ENCODE peak calls at places on chromosomes 5 and 9, in ten cellular contexts. One of them, this sample, is unnamed.

GRCh38 chr9:129143031-129143441 is 31.8 kb downstream of the PTPA start:
- DNase-seq in non-pigmented ciliary epithelial cell: no peak
- DNase-seq in activated CD4-positive, alpha-beta memory T cell treated with anti-CD3 and anti-CD28 coated beads, Interleukin-2, amount 10 ng/mL, durations not matched to agents 7 days and 5 days: peak
- DNase-seq in Right ventricle myocardium superior: peak
- DNase-seq in mucosa of descending colon: peak
- DNase-seq in BJ: peak
- DNase-seq in caudate nucleus: peak
- DNase-seq in heart left ventricle: peak
- DNase-seq in stimulated activated CD4-positive, alpha-beta T cell treated with anti-CD3 and anti-CD28 coated beads, Interleukin-15, amount 100 ng/mL, for 24 hours: peak
- DNase-seq in AG04449: peak
- DNase-seq in this sample: peak

GRCh38 chr9:130608554-130609122 is 29.3 kb downstream of the FUBP3 start:
- DNase-seq in caudate nucleus: no peak
- DNase-seq in heart left ventricle: no peak
- DNase-seq in non-pigmented ciliary epithelial cell: no peak
- DNase-seq in AG04449: no peak
- DNase-seq in BJ: no peak
- DNase-seq in Right ventricle myocardium superior: no peak
- DNase-seq in stimulated activated CD4-positive, alpha-beta T cell treated with anti-CD3 and anti-CD28 coated beads, Interleukin-15, amount 100 ng/mL, for 24 hours: no peak
- DNase-seq in activated CD4-positive, alpha-beta memory T cell treated with anti-CD3 and anti-CD28 coated beads, Interleukin-2, amount 10 ng/mL, durations not matched to agents 7 days and 5 days: no peak
- DNase-seq in mucosa of descending colon: no peak
- DNase-seq in this sample: no peak

GRCh38 chr5:115418788-115419187 is 122.3 kb upstream of the CCDC112 start:
- DNase-seq in caudate nucleus: no peak
- DNase-seq in mucosa of descending colon: no peak
- DNase-seq in activated CD4-positive, alpha-beta memory T cell treated with anti-CD3 and anti-CD28 coated beads, Interleukin-2, amount 10 ng/mL, durations not matched to agents 7 days and 5 days: no peak
- DNase-seq in AG04449: no peak
- DNase-seq in stimulated activated CD4-positive, alpha-beta T cell treated with anti-CD3 and anti-CD28 coated beads, Interleukin-15, amount 100 ng/mL, for 24 hours: no peak
- DNase-seq in non-pigmented ciliary epithelial cell: no peak
- DNase-seq in heart left ventricle: no peak
- DNase-seq in BJ: no peak
- DNase-seq in Right ventricle myocardium superior: no peak
- DNase-seq in this sample: no peak

GRCh38 chr9:114047717-114048116 is 30.4 kb downstream of the AMBP start:
- DNase-seq in caudate nucleus: no peak
- DNase-seq in AG04449: no peak
- DNase-seq in stimulated activated CD4-positive, alpha-beta T cell treated with anti-CD3 and anti-CD28 coated beads, Interleukin-15, amount 100 ng/mL, for 24 hours: no peak
- DNase-seq in Right ventricle myocardium superior: no peak
- DNase-seq in heart left ventricle: no peak
- DNase-seq in non-pigmented ciliary epithelial cell: no peak
- DNase-seq in mucosa of descending colon: no peak
- DNase-seq in activated CD4-positive, alpha-beta memory T cell treated with anti-CD3 and anti-CD28 coated beads, Interleukin-2, amount 10 ng/mL, durations not matched to agents 7 days and 5 days: no peak
- DNase-seq in BJ: no peak
- DNase-seq in this sample: no peak

GRCh38 chr5:78644741-78645300 is 3.8 kb downstream of the LHFPL2 start:
- DNase-seq in BJ: no peak
- DNase-seq in activated CD4-positive, alpha-beta memory T cell treated with anti-CD3 and anti-CD28 coated beads, Interleukin-2, amount 10 ng/mL, durations not matched to agents 7 days and 5 days: no peak
- DNase-seq in heart left ventricle: no peak
- DNase-seq in stimulated activated CD4-positive, alpha-beta T cell treated with anti-CD3 and anti-CD28 coated beads, Interleukin-15, amount 100 ng/mL, for 24 hours: no peak
- DNase-seq in caudate nucleus: no peak
- DNase-seq in Right ventricle myocardium superior: no peak
- DNase-seq in non-pigmented ciliary epithelial cell: no peak
- DNase-seq in AG04449: no peak
- DNase-seq in mucosa of descending colon: no peak
- DNase-seq in this sample: no peak

GRCh38 chr5:161778796-161779195 is 69.1 kb upstream of the GABRA1 start:
- DNase-seq in heart left ventricle: no peak
- DNase-seq in non-pigmented ciliary epithelial cell: no peak
- DNase-seq in mucosa of descending colon: no peak
- DNase-seq in stimulated activated CD4-positive, alpha-beta T cell treated with anti-CD3 and anti-CD28 coated beads, Interleukin-15, amount 100 ng/mL, for 24 hours: no peak
- DNase-seq in AG04449: no peak
- DNase-seq in activated CD4-positive, alpha-beta memory T cell treated with anti-CD3 and anti-CD28 coated beads, Interleukin-2, amount 10 ng/mL, durations not matched to agents 7 days and 5 days: no peak
- DNase-seq in Right ventricle myocardium superior: no peak
- DNase-seq in caudate nucleus: no peak
- DNase-seq in BJ: no peak
- DNase-seq in this sample: no peak

GRCh38 chr9:136644343-136644592 is 18.4 kb upstream of the EGFL7 start:
- DNase-seq in AG04449: no peak
- DNase-seq in heart left ventricle: peak
- DNase-seq in stimulated activated CD4-positive, alpha-beta T cell treated with anti-CD3 and anti-CD28 coated beads, Interleukin-15, amount 100 ng/mL, for 24 hours: no peak
- DNase-seq in mucosa of descending colon: peak
- DNase-seq in BJ: no peak
- DNase-seq in Right ventricle myocardium superior: no peak
- DNase-seq in activated CD4-positive, alpha-beta memory T cell treated with anti-CD3 and anti-CD28 coated beads, Interleukin-2, amount 10 ng/mL, durations not matched to agents 7 days and 5 days: no peak
- DNase-seq in non-pigmented ciliary epithelial cell: no peak
- DNase-seq in caudate nucleus: no peak
- DNase-seq in this sample: no peak

GRCh38 chr9:124861342-124862229 is at the start of the genes ARPC5L and RPL35:
- DNase-seq in stimulated activated CD4-positive, alpha-beta T cell treated with anti-CD3 and anti-CD28 coated beads, Interleukin-15, amount 100 ng/mL, for 24 hours: peak
- DNase-seq in mucosa of descending colon: peak
- DNase-seq in activated CD4-positive, alpha-beta memory T cell treated with anti-CD3 and anti-CD28 coated beads, Interleukin-2, amount 10 ng/mL, durations not matched to agents 7 days and 5 days: peak
- DNase-seq in heart left ventricle: peak
- DNase-seq in AG04449: no peak
- DNase-seq in BJ: peak
- DNase-seq in caudate nucleus: peak
- DNase-seq in non-pigmented ciliary epithelial cell: no peak
- DNase-seq in Right ventricle myocardium superior: peak
- DNase-seq in this sample: peak

GRCh38 chr5:148998174-148998797 is 64.6 kb downstream of the SH3TC2 start:
- DNase-seq in Right ventricle myocardium superior: no peak
- DNase-seq in BJ: no peak
- DNase-seq in heart left ventricle: no peak
- DNase-seq in stimulated activated CD4-positive, alpha-beta T cell treated with anti-CD3 and anti-CD28 coated beads, Interleukin-15, amount 100 ng/mL, for 24 hours: peak
- DNase-seq in activated CD4-positive, alpha-beta memory T cell treated with anti-CD3 and anti-CD28 coated beads, Interleukin-2, amount 10 ng/mL, durations not matched to agents 7 days and 5 days: peak
- DNase-seq in non-pigmented ciliary epithelial cell: no peak
- DNase-seq in caudate nucleus: peak
- DNase-seq in mucosa of descending colon: no peak
- DNase-seq in AG04449: no peak
- DNase-seq in this sample: no peak

GRCh38 chr9:16119861-16120641 is 567.2 kb downstream of the CCDC171 start:
- DNase-seq in heart left ventricle: no peak
- DNase-seq in activated CD4-positive, alpha-beta memory T cell treated with anti-CD3 and anti-CD28 coated beads, Interleukin-2, amount 10 ng/mL, durations not matched to agents 7 days and 5 days: no peak
- DNase-seq in Right ventricle myocardium superior: no peak
- DNase-seq in caudate nucleus: no peak
- DNase-seq in non-pigmented ciliary epithelial cell: no peak
- DNase-seq in AG04449: peak
- DNase-seq in stimulated activated CD4-positive, alpha-beta T cell treated with anti-CD3 and anti-CD28 coated beads, Interleukin-15, amount 100 ng/mL, for 24 hours: no peak
- DNase-seq in BJ: no peak
- DNase-seq in mucosa of descending colon: no peak
- DNase-seq in this sample: no peak

GRCh38 chr5:174409971-174410370 is 314.4 kb upstream of the MSX2 start:
- DNase-seq in non-pigmented ciliary epithelial cell: no peak
- DNase-seq in caudate nucleus: no peak
- DNase-seq in activated CD4-positive, alpha-beta memory T cell treated with anti-CD3 and anti-CD28 coated beads, Interleukin-2, amount 10 ng/mL, durations not matched to agents 7 days and 5 days: no peak
- DNase-seq in BJ: no peak
- DNase-seq in mucosa of descending colon: no peak
- DNase-seq in heart left ventricle: no peak
- DNase-seq in Right ventricle myocardium superior: no peak
- DNase-seq in stimulated activated CD4-positive, alpha-beta T cell treated with anti-CD3 and anti-CD28 coated beads, Interleukin-15, amount 100 ng/mL, for 24 hours: no peak
- DNase-seq in AG04449: no peak
- DNase-seq in this sample: no peak

GRCh38 chr5:24644757-24645156 is at the start of gene CDH10:
- DNase-seq in heart left ventricle: no peak
- DNase-seq in AG04449: no peak
- DNase-seq in non-pigmented ciliary epithelial cell: no peak
- DNase-seq in mucosa of descending colon: no peak
- DNase-seq in stimulated activated CD4-positive, alpha-beta T cell treated with anti-CD3 and anti-CD28 coated beads, Interleukin-15, amount 100 ng/mL, for 24 hours: no peak
- DNase-seq in caudate nucleus: peak
- DNase-seq in Right ventricle myocardium superior: no peak
- DNase-seq in BJ: no peak
- DNase-seq in activated CD4-positive, alpha-beta memory T cell treated with anti-CD3 and anti-CD28 coated beads, Interleukin-2, amount 10 ng/mL, durations not matched to agents 7 days and 5 days: no peak
- DNase-seq in this sample: no peak

GRCh38 chr5:144453753-144454152 is 283.1 kb downstream of the KCTD16 start:
- DNase-seq in BJ: no peak
- DNase-seq in non-pigmented ciliary epithelial cell: no peak
- DNase-seq in caudate nucleus: no peak
- DNase-seq in stimulated activated CD4-positive, alpha-beta T cell treated with anti-CD3 and anti-CD28 coated beads, Interleukin-15, amount 100 ng/mL, for 24 hours: no peak
- DNase-seq in AG04449: no peak
- DNase-seq in Right ventricle myocardium superior: no peak
- DNase-seq in heart left ventricle: no peak
- DNase-seq in mucosa of descending colon: no peak
- DNase-seq in activated CD4-positive, alpha-beta memory T cell treated with anti-CD3 and anti-CD28 coated beads, Interleukin-2, amount 10 ng/mL, durations not matched to agents 7 days and 5 days: no peak
- DNase-seq in this sample: no peak

GRCh38 chr5:131952286-131952857 is 6.9 kb upstream of the MEIKIN start:
- DNase-seq in stimulated activated CD4-positive, alpha-beta T cell treated with anti-CD3 and anti-CD28 coated beads, Interleukin-15, amount 100 ng/mL, for 24 hours: no peak
- DNase-seq in mucosa of descending colon: no peak
- DNase-seq in AG04449: no peak
- DNase-seq in caudate nucleus: no peak
- DNase-seq in heart left ventricle: no peak
- DNase-seq in non-pigmented ciliary epithelial cell: no peak
- DNase-seq in activated CD4-positive, alpha-beta memory T cell treated with anti-CD3 and anti-CD28 coated beads, Interleukin-2, amount 10 ng/mL, durations not matched to agents 7 days and 5 days: no peak
- DNase-seq in BJ: no peak
- DNase-seq in Right ventricle myocardium superior: no peak
- DNase-seq in this sample: no peak

GRCh38 chr9:27514551-27514950 is 9.5 kb upstream of the IFNK start:
- DNase-seq in non-pigmented ciliary epithelial cell: no peak
- DNase-seq in activated CD4-positive, alpha-beta memory T cell treated with anti-CD3 and anti-CD28 coated beads, Interleukin-2, amount 10 ng/mL, durations not matched to agents 7 days and 5 days: no peak
- DNase-seq in AG04449: no peak
- DNase-seq in Right ventricle myocardium superior: peak
- DNase-seq in stimulated activated CD4-positive, alpha-beta T cell treated with anti-CD3 and anti-CD28 coated beads, Interleukin-15, amount 100 ng/mL, for 24 hours: no peak
- DNase-seq in caudate nucleus: no peak
- DNase-seq in heart left ventricle: peak
- DNase-seq in mucosa of descending colon: no peak
- DNase-seq in BJ: no peak
- DNase-seq in this sample: no peak

GRCh38 chr9:25917593-25918426 is 239.6 kb upstream of the TUSC1 start:
- DNase-seq in activated CD4-positive, alpha-beta memory T cell treated with anti-CD3 and anti-CD28 coated beads, Interleukin-2, amount 10 ng/mL, durations not matched to agents 7 days and 5 days: no peak
- DNase-seq in non-pigmented ciliary epithelial cell: no peak
- DNase-seq in heart left ventricle: no peak
- DNase-seq in AG04449: no peak
- DNase-seq in BJ: no peak
- DNase-seq in mucosa of descending colon: no peak
- DNase-seq in Right ventricle myocardium superior: no peak
- DNase-seq in caudate nucleus: no peak
- DNase-seq in stimulated activated CD4-positive, alpha-beta T cell treated with anti-CD3 and anti-CD28 coated beads, Interleukin-15, amount 100 ng/mL, for 24 hours: no peak
- DNase-seq in this sample: no peak

GRCh38 chr9:125106285-125106893 is 36.9 kb downstream of the SCAI start:
- DNase-seq in activated CD4-positive, alpha-beta memory T cell treated with anti-CD3 and anti-CD28 coated beads, Interleukin-2, amount 10 ng/mL, durations not matched to agents 7 days and 5 days: no peak
- DNase-seq in Right ventricle myocardium superior: no peak
- DNase-seq in caudate nucleus: no peak
- DNase-seq in non-pigmented ciliary epithelial cell: no peak
- DNase-seq in BJ: peak
- DNase-seq in stimulated activated CD4-positive, alpha-beta T cell treated with anti-CD3 and anti-CD28 coated beads, Interleukin-15, amount 100 ng/mL, for 24 hours: no peak
- DNase-seq in AG04449: peak
- DNase-seq in mucosa of descending colon: no peak
- DNase-seq in heart left ventricle: no peak
- DNase-seq in this sample: no peak

GRCh38 chr5:77066823-77067442 is 20.2 kb downstream of the ZBED3 start:
- DNase-seq in activated CD4-positive, alpha-beta memory T cell treated with anti-CD3 and anti-CD28 coated beads, Interleukin-2, amount 10 ng/mL, durations not matched to agents 7 days and 5 days: no peak
- DNase-seq in BJ: no peak
- DNase-seq in mucosa of descending colon: no peak
- DNase-seq in AG04449: no peak
- DNase-seq in Right ventricle myocardium superior: no peak
- DNase-seq in non-pigmented ciliary epithelial cell: no peak
- DNase-seq in caudate nucleus: no peak
- DNase-seq in heart left ventricle: no peak
- DNase-seq in stimulated activated CD4-positive, alpha-beta T cell treated with anti-CD3 and anti-CD28 coated beads, Interleukin-15, amount 100 ng/mL, for 24 hours: no peak
- DNase-seq in this sample: no peak

GRCh38 chr9:2677927-2678889 is 39.1 kb upstream of the KCNV2 start:
- DNase-seq in Right ventricle myocardium superior: no peak
- DNase-seq in activated CD4-positive, alpha-beta memory T cell treated with anti-CD3 and anti-CD28 coated beads, Interleukin-2, amount 10 ng/mL, durations not matched to agents 7 days and 5 days: no peak
- DNase-seq in caudate nucleus: no peak
- DNase-seq in heart left ventricle: no peak
- DNase-seq in mucosa of descending colon: no peak
- DNase-seq in stimulated activated CD4-positive, alpha-beta T cell treated with anti-CD3 and anti-CD28 coated beads, Interleukin-15, amount 100 ng/mL, for 24 hours: no peak
- DNase-seq in AG04449: no peak
- DNase-seq in BJ: no peak
- DNase-seq in non-pigmented ciliary epithelial cell: no peak
- DNase-seq in this sample: no peak

GRCh38 chr5:123651234-123651633 is 139.3 kb downstream of the CSNK1G3 start:
- DNase-seq in mucosa of descending colon: no peak
- DNase-seq in non-pigmented ciliary epithelial cell: no peak
- DNase-seq in stimulated activated CD4-positive, alpha-beta T cell treated with anti-CD3 and anti-CD28 coated beads, Interleukin-15, amount 100 ng/mL, for 24 hours: no peak
- DNase-seq in caudate nucleus: no peak
- DNase-seq in AG04449: no peak
- DNase-seq in BJ: no peak
- DNase-seq in heart left ventricle: no peak
- DNase-seq in activated CD4-positive, alpha-beta memory T cell treated with anti-CD3 and anti-CD28 coated beads, Interleukin-2, amount 10 ng/mL, durations not matched to agents 7 days and 5 days: no peak
- DNase-seq in Right ventricle myocardium superior: no peak
- DNase-seq in this sample: no peak

GRCh38 chr5:138470322-138471285 is 5.3 kb downstream of the EGR1 start:
- DNase-seq in Right ventricle myocardium superior: no peak
- DNase-seq in non-pigmented ciliary epithelial cell: no peak
- DNase-seq in heart left ventricle: no peak
- DNase-seq in mucosa of descending colon: no peak
- DNase-seq in BJ: no peak
- DNase-seq in caudate nucleus: no peak
- DNase-seq in AG04449: no peak
- DNase-seq in activated CD4-positive, alpha-beta memory T cell treated with anti-CD3 and anti-CD28 coated beads, Interleukin-2, amount 10 ng/mL, durations not matched to agents 7 days and 5 days: no peak
- DNase-seq in stimulated activated CD4-positive, alpha-beta T cell treated with anti-CD3 and anti-CD28 coated beads, Interleukin-15, amount 100 ng/mL, for 24 hours: no peak
- DNase-seq in this sample: no peak

GRCh38 chr9:124216474-124217176 is 41.1 kb upstream of the NEK6 start:
- DNase-seq in caudate nucleus: no peak
- DNase-seq in BJ: no peak
- DNase-seq in Right ventricle myocardium superior: peak
- DNase-seq in heart left ventricle: no peak
- DNase-seq in stimulated activated CD4-positive, alpha-beta T cell treated with anti-CD3 and anti-CD28 coated beads, Interleukin-15, amount 100 ng/mL, for 24 hours: peak
- DNase-seq in mucosa of descending colon: peak
- DNase-seq in non-pigmented ciliary epithelial cell: no peak
- DNase-seq in AG04449: no peak
- DNase-seq in activated CD4-positive, alpha-beta memory T cell treated with anti-CD3 and anti-CD28 coated beads, Interleukin-2, amount 10 ng/mL, durations not matched to agents 7 days and 5 days: peak
- DNase-seq in this sample: peak

GRCh38 chr5:39526914-39527477 is 102.2 kb upstream of the DAB2 start:
- DNase-seq in caudate nucleus: no peak
- DNase-seq in Right ventricle myocardium superior: no peak
- DNase-seq in non-pigmented ciliary epithelial cell: no peak
- DNase-seq in mucosa of descending colon: no peak
- DNase-seq in heart left ventricle: no peak
- DNase-seq in BJ: no peak
- DNase-seq in stimulated activated CD4-positive, alpha-beta T cell treated with anti-CD3 and anti-CD28 coated beads, Interleukin-15, amount 100 ng/mL, for 24 hours: no peak
- DNase-seq in activated CD4-positive, alpha-beta memory T cell treated with anti-CD3 and anti-CD28 coated beads, Interleukin-2, amount 10 ng/mL, durations not matched to agents 7 days and 5 days: no peak
- DNase-seq in AG04449: no peak
- DNase-seq in this sample: no peak

GRCh38 chr9:133981958-133982681 is 10.0 kb downstream of the VAV2 start:
- DNase-seq in stimulated activated CD4-positive, alpha-beta T cell treated with anti-CD3 and anti-CD28 coated beads, Interleukin-15, amount 100 ng/mL, for 24 hours: no peak
- DNase-seq in AG04449: no peak
- DNase-seq in caudate nucleus: no peak
- DNase-seq in mucosa of descending colon: no peak
- DNase-seq in non-pigmented ciliary epithelial cell: no peak
- DNase-seq in Right ventricle myocardium superior: no peak
- DNase-seq in BJ: no peak
- DNase-seq in heart left ventricle: no peak
- DNase-seq in activated CD4-positive, alpha-beta memory T cell treated with anti-CD3 and anti-CD28 coated beads, Interleukin-2, amount 10 ng/mL, durations not matched to agents 7 days and 5 days: no peak
- DNase-seq in this sample: peak

GRCh38 chr5:22329683-22330082 is 523.5 kb downstream of the CDH12 start:
- DNase-seq in non-pigmented ciliary epithelial cell: no peak
- DNase-seq in activated CD4-positive, alpha-beta memory T cell treated with anti-CD3 and anti-CD28 coated beads, Interleukin-2, amount 10 ng/mL, durations not matched to agents 7 days and 5 days: no peak
- DNase-seq in caudate nucleus: no peak
- DNase-seq in stimulated activated CD4-positive, alpha-beta T cell treated with anti-CD3 and anti-CD28 coated beads, Interleukin-15, amount 100 ng/mL, for 24 hours: no peak
- DNase-seq in AG04449: no peak
- DNase-seq in Right ventricle myocardium superior: no peak
- DNase-seq in mucosa of descending colon: no peak
- DNase-seq in BJ: no peak
- DNase-seq in heart left ventricle: no peak
- DNase-seq in this sample: no peak

GRCh38 chr9:99730063-99730462 is 91.6 kb upstream of the NR4A3 start:
- DNase-seq in heart left ventricle: no peak
- DNase-seq in stimulated activated CD4-positive, alpha-beta T cell treated with anti-CD3 and anti-CD28 coated beads, Interleukin-15, amount 100 ng/mL, for 24 hours: no peak
- DNase-seq in BJ: no peak
- DNase-seq in mucosa of descending colon: no peak
- DNase-seq in activated CD4-positive, alpha-beta memory T cell treated with anti-CD3 and anti-CD28 coated beads, Interleukin-2, amount 10 ng/mL, durations not matched to agents 7 days and 5 days: no peak
- DNase-seq in Right ventricle myocardium superior: no peak
- DNase-seq in AG04449: no peak
- DNase-seq in caudate nucleus: no peak
- DNase-seq in non-pigmented ciliary epithelial cell: no peak
- DNase-seq in this sample: no peak

GRCh38 chr9:2417730-2418129 is 203.9 kb upstream of the VLDLR start:
- DNase-seq in AG04449: no peak
- DNase-seq in caudate nucleus: no peak
- DNase-seq in BJ: no peak
- DNase-seq in Right ventricle myocardium superior: no peak
- DNase-seq in stimulated activated CD4-positive, alpha-beta T cell treated with anti-CD3 and anti-CD28 coated beads, Interleukin-15, amount 100 ng/mL, for 24 hours: no peak
- DNase-seq in mucosa of descending colon: no peak
- DNase-seq in activated CD4-positive, alpha-beta memory T cell treated with anti-CD3 and anti-CD28 coated beads, Interleukin-2, amount 10 ng/mL, durations not matched to agents 7 days and 5 days: no peak
- DNase-seq in non-pigmented ciliary epithelial cell: no peak
- DNase-seq in heart left ventricle: no peak
- DNase-seq in this sample: no peak